ENCODE peak calls at places on chromosomes 1 and 21, in six cellular contexts. X, M, A, W, J and H are unnamed samples.

GRCh38 chr1:201582261-201582951 is 43.5 kb downstream of the NAV1 start:
- DNase-seq in X (peak), M (no peak), A (no peak), W (no peak), J (peak), H (no peak)

GRCh38 chr1:210342986-210343780 is 14.5 kb downstream of the HHAT start:
- DNase-seq in X (no peak), M (no peak), A (no peak), W (no peak), J (no peak), H (no peak)

GRCh38 chr1:117534995-117535467 is 70.8 kb upstream of the TENT5C start:
- DNase-seq in X (peak), M (peak), A (peak), W (peak), J (peak), H (no peak)

GRCh38 chr1:7726623-7727022 is 44.5 kb upstream of the VAMP3 start:
- DNase-seq in X (peak), M (no peak), A (no peak), W (no peak), J (no peak), H (no peak)

GRCh38 chr1:231629132-231629531 is 2.5 kb downstream of the DISC1 start:
- DNase-seq in X (peak), M (no peak), A (peak), W (no peak), J (peak), H (no peak)

GRCh38 chr1:220999872-221000863 is 120.9 kb downstream of the HLX start:
- DNase-seq in X (peak), M (no peak), A (no peak), W (no peak), J (no peak), H (no peak)

GRCh38 chr1:116806671-116807070 is 52.4 kb downstream of the CD2 start:
- DNase-seq in X (no peak), M (no peak), A (no peak), W (no peak), J (no peak), H (no peak)

GRCh38 chr1:165452336-165453130 is 7.6 kb upstream of the RXRG start:
- DNase-seq in X (no peak), M (no peak), A (no peak), W (no peak), J (no peak), H (no peak)

GRCh38 chr1:177600936-177601335 is 368.9 kb downstream of the SEC16B start:
- DNase-seq in X (no peak), M (no peak), A (no peak), W (no peak), J (no peak), H (no peak)

GRCh38 chr21:35048706-35049617 is at the start of gene RUNX1:
- DNase-seq in X (peak), M (peak), A (no peak), W (no peak), J (peak), H (no peak)

GRCh38 chr1:165659581-165659895 is 28.5 kb downstream of the MGST3 start:
- DNase-seq in X (no peak), M (no peak), A (no peak), W (no peak), J (no peak), H (no peak)

GRCh38 chr1:85838238-85838637 is 130.0 kb upstream of the ZNHIT6 start:
- DNase-seq in X (no peak), M (peak), A (no peak), W (no peak), J (no peak), H (no peak)

GRCh38 chr1:231869364-231869763 is 242.8 kb downstream of the DISC1 start:
- DNase-seq in X (no peak), M (no peak), A (no peak), W (no peak), J (no peak), H (no peak)

GRCh38 chr1:68269637-68270430 is 37.5 kb upstream of the WLS start:
- DNase-seq in X (peak), M (no peak), A (peak), W (no peak), J (peak), H (no peak)

GRCh38 chr1:167095368-167095767 is 1.5 kb downstream of the STYXL2 start:
- DNase-seq in X (peak), M (no peak), A (peak), W (no peak), J (peak), H (peak)

GRCh38 chr1:71586030-71586429 is 505.2 kb upstream of the ZRANB2 start:
- DNase-seq in X (peak), M (no peak), A (no peak), W (no peak), J (no peak), H (no peak)

GRCh38 chr1:173411835-173412742 is 65.0 kb upstream of the PRDX6 start:
- DNase-seq in X (peak), M (no peak), A (no peak), W (no peak), J (peak), H (peak)

GRCh38 chr1:187038789-187039188 is 210.0 kb downstream of the PLA2G4A start:
- DNase-seq in X (peak), M (no peak), A (peak), W (no peak), J (no peak), H (no peak)

GRCh38 chr1:1899266-1899966 is 8.5 kb upstream of the GNB1 start:
- DNase-seq in X (no peak), M (peak), A (peak), W (no peak), J (no peak), H (no peak)

GRCh38 chr1:113683384-113684152 is 75.7 kb downstream of the PHTF1 start:
- DNase-seq in X (no peak), M (no peak), A (no peak), W (no peak), J (no peak), H (no peak)

GRCh38 chr1:168613689-168614655 is 37.6 kb downstream of the XCL1 start:
- DNase-seq in X (no peak), M (no peak), A (no peak), W (no peak), J (no peak), H (no peak)

GRCh38 chr1:113875714-113876113 is 4.2 kb upstream of the PTPN22 start:
- DNase-seq in X (no peak), M (no peak), A (no peak), W (no peak), J (no peak), H (no peak)

GRCh38 chr21:42227909-42228708 is 9.2 kb downstream of the ABCG1 start:
- DNase-seq in X (peak), M (peak), A (peak), W (no peak), J (peak), H (no peak)

GRCh38 chr21:45224189-45224938 is 63.3 kb downstream of the POFUT2 start:
- DNase-seq in X (no peak), M (peak), A (no peak), W (no peak), J (peak), H (no peak)

GRCh38 chr1:202576816-202577215 is 133.4 kb downstream of the SYT2 start:
- DNase-seq in X (peak), M (no peak), A (peak), W (no peak), J (peak), H (no peak)

DNA sequence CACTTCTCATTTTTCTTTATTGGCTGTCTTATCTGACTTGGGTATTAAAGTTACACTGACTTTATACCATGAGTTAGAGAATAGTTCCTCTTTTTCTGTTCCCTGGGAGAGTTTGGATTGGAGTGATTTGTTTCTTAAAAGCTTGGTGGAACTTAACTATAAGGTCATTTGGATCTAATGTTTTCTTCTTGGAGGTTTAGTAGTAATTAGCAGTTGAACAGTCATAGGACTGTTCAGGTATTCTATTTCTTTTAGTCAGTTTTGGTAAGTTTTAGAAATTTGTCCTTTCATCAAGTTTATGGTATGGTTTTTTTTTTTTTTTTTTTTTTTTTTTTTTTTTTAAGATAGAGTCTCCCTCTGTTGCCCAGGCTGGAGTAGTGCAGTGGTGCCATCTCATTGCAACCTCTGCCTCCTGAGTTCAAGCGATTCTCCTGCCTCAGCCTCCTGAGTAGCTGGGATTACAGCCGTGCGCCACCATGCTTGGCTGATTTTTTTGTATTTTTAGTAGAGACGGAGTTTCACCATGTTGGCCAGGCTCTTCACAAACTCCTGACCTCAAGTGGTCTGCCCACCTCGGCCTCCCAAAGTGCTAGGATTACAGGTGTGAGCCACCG is 6.3 kb downstream of the TTC3 start:
- DNase-seq in X (peak), M (no peak), A (no peak), W (no peak), J (no peak), H (no peak)
- TF ChIP-seq CTCF in X (peak), M (no peak), A (no peak), W (no peak), J (peak), H (no peak)

GRCh38 chr21:27362249-27362648 is 395.4 kb upstream of the ADAMTS5 start:
- DNase-seq in X (peak), M (no peak), A (no peak), W (no peak), J (no peak), H (no peak)
- TF ChIP-seq CTCF in X (peak), M (no peak), A (no peak), W (no peak), J (peak), H (peak)

GRCh38 chr1:222709700-222710153 is 2.6 kb downstream of the AIDA start:
- DNase-seq in X (no peak), M (no peak), A (no peak), W (no peak), J (no peak), H (no peak)

GRCh38 chr1:222702210-222702609 is 10.1 kb downstream of the AIDA start:
- DNase-seq in X (no peak), M (no peak), A (no peak), W (no peak), J (no peak), H (no peak)

GRCh38 chr1:222704260-222704659 is 8.0 kb downstream of the AIDA start:
- DNase-seq in X (no peak), M (no peak), A (no peak), W (no peak), J (no peak), H (no peak)

GRCh38 chr1:222711319-222712252 is 705 bp downstream of the AIDA start:
- DNase-seq in X (peak), M (peak), A (peak), W (peak), J (peak), H (no peak)

DNA sequence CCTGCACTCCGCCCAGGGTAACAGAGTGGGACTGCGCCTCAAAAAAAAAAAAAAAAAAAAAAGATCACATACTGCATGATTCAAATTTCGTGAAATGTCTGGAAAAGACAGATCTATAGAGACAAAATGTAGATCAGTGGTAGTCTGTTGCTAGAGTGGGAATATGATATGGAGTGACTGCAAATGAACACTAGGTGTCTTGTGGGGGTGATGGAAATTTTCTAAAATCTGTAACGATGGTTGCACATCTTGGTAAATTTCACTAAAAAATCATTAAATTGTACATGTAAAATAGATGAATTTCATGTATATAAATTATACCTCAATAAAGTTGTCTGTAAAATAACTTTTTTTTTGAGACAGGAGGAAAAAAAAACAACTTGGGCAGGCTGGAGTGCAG is 5.5 kb downstream of the AIDA start:
- DNase-seq in X (no peak), M (no peak), A (no peak), W (no peak), J (no peak), H (no peak)
- TF ChIP-seq CTCF in X (no peak), M (no peak), A (no peak), W (peak), J (peak), H (no peak)

GRCh38 chr1:53837924-53838653 is at the start of gene NDC1:
- DNase-seq in X (peak), M (peak), A (peak), W (peak), J (peak), H (peak)
- TF ChIP-seq CTCF in X (peak), M (no peak), A (no peak), W (peak), J (peak), H (no peak)

GRCh38 chr1:36199934-36200741 is 24.1 kb upstream of the THRAP3 start:
- DNase-seq in X (peak), M (no peak), A (peak), W (no peak), J (no peak), H (no peak)
- TF ChIP-seq CTCF in X (no peak), M (no peak), A (no peak), W (no peak), J (no peak), H (no peak)

DNA sequence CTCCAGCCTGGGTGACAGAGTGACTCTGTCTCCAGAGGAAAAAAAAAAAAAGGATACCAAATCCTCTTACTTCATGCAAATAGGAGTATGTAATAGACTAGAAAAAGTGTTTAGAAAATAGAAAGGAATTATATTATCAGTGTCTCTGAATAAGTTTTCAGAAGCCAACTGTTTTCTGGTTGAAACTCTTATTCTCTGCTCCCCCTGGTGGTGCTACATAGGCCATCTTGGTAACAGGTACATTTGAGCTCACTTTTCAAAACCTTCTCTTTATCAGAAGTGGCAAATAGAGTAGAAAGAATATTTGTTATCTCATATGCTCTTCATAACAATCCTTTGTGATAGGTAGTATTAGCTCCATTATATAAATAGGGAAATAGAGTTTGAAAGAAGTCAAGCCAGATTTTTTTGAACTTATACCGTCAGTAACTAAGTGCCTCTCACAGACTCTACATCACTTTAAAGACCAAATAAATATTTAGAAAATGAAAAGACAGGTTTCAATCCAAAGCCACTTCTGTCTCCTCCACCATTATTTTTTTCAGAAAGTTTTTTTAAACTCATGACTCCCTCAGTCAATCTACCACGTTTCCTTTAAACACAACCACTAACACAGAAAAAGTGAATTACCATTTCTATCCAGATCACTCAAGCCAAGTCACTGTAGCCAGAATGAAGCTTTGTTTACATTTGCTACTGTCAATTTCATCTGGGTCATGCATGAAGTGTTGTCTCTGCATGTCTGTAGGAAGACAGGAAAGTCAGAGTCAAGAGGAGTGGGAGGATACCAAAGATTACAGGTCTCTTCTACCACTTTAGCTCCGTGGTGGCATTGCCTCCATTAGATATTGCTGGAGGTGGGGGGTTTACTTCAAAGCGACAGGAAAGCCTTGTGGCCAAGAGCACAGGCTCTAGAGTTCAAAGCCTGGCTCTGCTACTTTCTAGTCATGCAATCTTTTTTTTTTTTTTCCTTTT is 45.6 kb downstream of the IL23R start:
- DNase-seq in X (peak), M (peak), A (peak), W (peak), J (peak), H (no peak)
- TF ChIP-seq CTCF in X (peak), M (peak), A (peak), W (peak), J (peak), H (peak)